ENCODE peak calls at places on chromosome 16, in eight cellular contexts. One of them, this sample, is unnamed.

GRCh38 chr16:48013476-48013875 is 142.3 kb downstream of the ABCC12 start:
- DNase-seq in activated CD4-positive, alpha-beta T cell treated with anti-CD3 and anti-CD28 coated beads, Interleukin-2, amount 50 U/mL, for 1 hour: no peak
- DNase-seq in fibroblast of mammary gland: no peak
- DNase-seq in T follicular helper cell: no peak
- DNase-seq in keratinocyte: peak
- DNase-seq in T-cell: no peak
- DNase-seq in NCI-H748 treated with DMSO at 0.1 percent for 48 hours: no peak
- DNase-seq in NAMALWA: no peak
- DNase-seq in this sample: no peak

GRCh38 chr16:27628216-27628945 is 78.4 kb downstream of the KATNIP start:
- DNase-seq in activated CD4-positive, alpha-beta T cell treated with anti-CD3 and anti-CD28 coated beads, Interleukin-2, amount 50 U/mL, for 1 hour: no peak
- DNase-seq in fibroblast of mammary gland: no peak
- DNase-seq in T follicular helper cell: no peak
- DNase-seq in keratinocyte: no peak
- DNase-seq in T-cell: no peak
- DNase-seq in NCI-H748 treated with DMSO at 0.1 percent for 48 hours: peak
- DNase-seq in NAMALWA: no peak
- DNase-seq in this sample: no peak

GRCh38 chr16:11615756-11616447 is 29.2 kb upstream of the LITAF start:
- DNase-seq in activated CD4-positive, alpha-beta T cell treated with anti-CD3 and anti-CD28 coated beads, Interleukin-2, amount 50 U/mL, for 1 hour: no peak
- DNase-seq in fibroblast of mammary gland: no peak
- DNase-seq in T follicular helper cell: no peak
- DNase-seq in keratinocyte: no peak
- DNase-seq in T-cell: no peak
- DNase-seq in NCI-H748 treated with DMSO at 0.1 percent for 48 hours: no peak
- DNase-seq in NAMALWA: no peak
- DNase-seq in this sample: peak

GRCh38 chr16:75376475-75376907 is 56.8 kb downstream of the CFDP1 start:
- DNase-seq in activated CD4-positive, alpha-beta T cell treated with anti-CD3 and anti-CD28 coated beads, Interleukin-2, amount 50 U/mL, for 1 hour: no peak
- DNase-seq in fibroblast of mammary gland: no peak
- DNase-seq in T follicular helper cell: no peak
- DNase-seq in keratinocyte: peak
- DNase-seq in T-cell: no peak
- DNase-seq in NCI-H748 treated with DMSO at 0.1 percent for 48 hours: no peak
- DNase-seq in NAMALWA: no peak
- DNase-seq in this sample: no peak

GRCh38 chr16:27177031-27177774 is 26.1 kb upstream of the KDM8 start:
- DNase-seq in activated CD4-positive, alpha-beta T cell treated with anti-CD3 and anti-CD28 coated beads, Interleukin-2, amount 50 U/mL, for 1 hour: no peak
- DNase-seq in fibroblast of mammary gland: peak
- DNase-seq in T follicular helper cell: no peak
- DNase-seq in keratinocyte: no peak
- DNase-seq in T-cell: no peak
- DNase-seq in NCI-H748 treated with DMSO at 0.1 percent for 48 hours: no peak
- DNase-seq in NAMALWA: no peak
- DNase-seq in this sample: no peak

GRCh38 chr16:64866026-64866425 is 255.8 kb downstream of the CDH11 start:
- DNase-seq in activated CD4-positive, alpha-beta T cell treated with anti-CD3 and anti-CD28 coated beads, Interleukin-2, amount 50 U/mL, for 1 hour: no peak
- DNase-seq in fibroblast of mammary gland: no peak
- DNase-seq in T follicular helper cell: no peak
- DNase-seq in keratinocyte: no peak
- DNase-seq in T-cell: no peak
- DNase-seq in NCI-H748 treated with DMSO at 0.1 percent for 48 hours: no peak
- DNase-seq in NAMALWA: no peak
- DNase-seq in this sample: no peak

GRCh38 chr16:14364386-14365199 is 265.5 kb downstream of the PARN start:
- DNase-seq in activated CD4-positive, alpha-beta T cell treated with anti-CD3 and anti-CD28 coated beads, Interleukin-2, amount 50 U/mL, for 1 hour: no peak
- DNase-seq in fibroblast of mammary gland: peak
- DNase-seq in T follicular helper cell: no peak
- DNase-seq in keratinocyte: peak
- DNase-seq in T-cell: no peak
- DNase-seq in NCI-H748 treated with DMSO at 0.1 percent for 48 hours: no peak
- DNase-seq in NAMALWA: no peak
- DNase-seq in this sample: no peak

GRCh38 chr16:67685388-67686112 is 18.9 kb downstream of the C16orf86 start:
- DNase-seq in activated CD4-positive, alpha-beta T cell treated with anti-CD3 and anti-CD28 coated beads, Interleukin-2, amount 50 U/mL, for 1 hour: no peak
- DNase-seq in fibroblast of mammary gland: no peak
- DNase-seq in T follicular helper cell: no peak
- DNase-seq in keratinocyte: no peak
- DNase-seq in T-cell: no peak
- DNase-seq in NCI-H748 treated with DMSO at 0.1 percent for 48 hours: no peak
- DNase-seq in NAMALWA: peak
- DNase-seq in this sample: no peak

GRCh38 chr16:31157136-31157535 is 7.3 kb upstream of the PRSS36 start:
- DNase-seq in activated CD4-positive, alpha-beta T cell treated with anti-CD3 and anti-CD28 coated beads, Interleukin-2, amount 50 U/mL, for 1 hour: no peak
- DNase-seq in fibroblast of mammary gland: no peak
- DNase-seq in T follicular helper cell: no peak
- DNase-seq in keratinocyte: no peak
- DNase-seq in T-cell: no peak
- DNase-seq in NCI-H748 treated with DMSO at 0.1 percent for 48 hours: no peak
- DNase-seq in NAMALWA: peak
- DNase-seq in this sample: no peak

GRCh38 chr16:3183445-3184139 is 4.4 kb upstream of the OR1F1 start:
- DNase-seq in activated CD4-positive, alpha-beta T cell treated with anti-CD3 and anti-CD28 coated beads, Interleukin-2, amount 50 U/mL, for 1 hour: no peak
- DNase-seq in fibroblast of mammary gland: no peak
- DNase-seq in T follicular helper cell: no peak
- DNase-seq in keratinocyte: no peak
- DNase-seq in T-cell: no peak
- DNase-seq in NCI-H748 treated with DMSO at 0.1 percent for 48 hours: no peak
- DNase-seq in NAMALWA: no peak
- DNase-seq in this sample: no peak

GRCh38 chr16:70454221-70455034 is at the start of gene FCSK:
- DNase-seq in activated CD4-positive, alpha-beta T cell treated with anti-CD3 and anti-CD28 coated beads, Interleukin-2, amount 50 U/mL, for 1 hour: peak
- DNase-seq in fibroblast of mammary gland: peak
- DNase-seq in T follicular helper cell: peak
- DNase-seq in keratinocyte: no peak
- DNase-seq in T-cell: peak
- DNase-seq in NCI-H748 treated with DMSO at 0.1 percent for 48 hours: peak
- DNase-seq in NAMALWA: peak
- DNase-seq in this sample: peak

GRCh38 chr16:25716186-25716585 is 24.4 kb downstream of the HS3ST4 start:
- DNase-seq in activated CD4-positive, alpha-beta T cell treated with anti-CD3 and anti-CD28 coated beads, Interleukin-2, amount 50 U/mL, for 1 hour: no peak
- DNase-seq in fibroblast of mammary gland: no peak
- DNase-seq in T follicular helper cell: no peak
- DNase-seq in keratinocyte: no peak
- DNase-seq in T-cell: no peak
- DNase-seq in NCI-H748 treated with DMSO at 0.1 percent for 48 hours: no peak
- DNase-seq in NAMALWA: no peak
- DNase-seq in this sample: no peak

GRCh38 chr16:1407749-1408148 is 6.8 kb downstream of the UNKL start:
- DNase-seq in activated CD4-positive, alpha-beta T cell treated with anti-CD3 and anti-CD28 coated beads, Interleukin-2, amount 50 U/mL, for 1 hour: no peak
- DNase-seq in fibroblast of mammary gland: peak
- DNase-seq in T follicular helper cell: no peak
- DNase-seq in keratinocyte: no peak
- DNase-seq in T-cell: no peak
- DNase-seq in NCI-H748 treated with DMSO at 0.1 percent for 48 hours: no peak
- DNase-seq in NAMALWA: no peak
- DNase-seq in this sample: no peak

GRCh38 chr16:21211486-21211885 is at the start of gene ZP2:
- DNase-seq in activated CD4-positive, alpha-beta T cell treated with anti-CD3 and anti-CD28 coated beads, Interleukin-2, amount 50 U/mL, for 1 hour: no peak
- DNase-seq in fibroblast of mammary gland: no peak
- DNase-seq in T follicular helper cell: no peak
- DNase-seq in keratinocyte: no peak
- DNase-seq in T-cell: no peak
- DNase-seq in NCI-H748 treated with DMSO at 0.1 percent for 48 hours: no peak
- DNase-seq in NAMALWA: no peak
- DNase-seq in this sample: no peak

GRCh38 chr16:52547001-52547833 is at the start of gene TOX3:
- DNase-seq in activated CD4-positive, alpha-beta T cell treated with anti-CD3 and anti-CD28 coated beads, Interleukin-2, amount 50 U/mL, for 1 hour: no peak
- DNase-seq in fibroblast of mammary gland: no peak
- DNase-seq in T follicular helper cell: no peak
- DNase-seq in keratinocyte: no peak
- DNase-seq in T-cell: no peak
- DNase-seq in NCI-H748 treated with DMSO at 0.1 percent for 48 hours: peak
- DNase-seq in NAMALWA: no peak
- DNase-seq in this sample: no peak

GRCh38 chr16:49514391-49514980 is 140.9 kb downstream of the C16orf78 start:
- DNase-seq in activated CD4-positive, alpha-beta T cell treated with anti-CD3 and anti-CD28 coated beads, Interleukin-2, amount 50 U/mL, for 1 hour: no peak
- DNase-seq in fibroblast of mammary gland: no peak
- DNase-seq in T follicular helper cell: no peak
- DNase-seq in keratinocyte: no peak
- DNase-seq in T-cell: no peak
- DNase-seq in NCI-H748 treated with DMSO at 0.1 percent for 48 hours: no peak
- DNase-seq in NAMALWA: no peak
- DNase-seq in this sample: no peak

GRCh38 chr16:11583889-11584565 is 2.7 kb downstream of the LITAF start:
- DNase-seq in activated CD4-positive, alpha-beta T cell treated with anti-CD3 and anti-CD28 coated beads, Interleukin-2, amount 50 U/mL, for 1 hour: no peak
- DNase-seq in fibroblast of mammary gland: no peak
- DNase-seq in T follicular helper cell: no peak
- DNase-seq in keratinocyte: no peak
- DNase-seq in T-cell: no peak
- DNase-seq in NCI-H748 treated with DMSO at 0.1 percent for 48 hours: no peak
- DNase-seq in NAMALWA: peak
- DNase-seq in this sample: no peak

GRCh38 chr16:21989141-21989540 is 11.8 kb downstream of the PDZD9 start:
- DNase-seq in activated CD4-positive, alpha-beta T cell treated with anti-CD3 and anti-CD28 coated beads, Interleukin-2, amount 50 U/mL, for 1 hour: no peak
- DNase-seq in fibroblast of mammary gland: peak
- DNase-seq in T follicular helper cell: no peak
- DNase-seq in keratinocyte: no peak
- DNase-seq in T-cell: no peak
- DNase-seq in NCI-H748 treated with DMSO at 0.1 percent for 48 hours: peak
- DNase-seq in NAMALWA: no peak
- DNase-seq in this sample: no peak

GRCh38 chr16:31128711-31129567 is 6.6 kb downstream of the PRSS8 start:
- DNase-seq in activated CD4-positive, alpha-beta T cell treated with anti-CD3 and anti-CD28 coated beads, Interleukin-2, amount 50 U/mL, for 1 hour: no peak
- DNase-seq in fibroblast of mammary gland: no peak
- DNase-seq in T follicular helper cell: no peak
- DNase-seq in keratinocyte: no peak
- DNase-seq in T-cell: no peak
- DNase-seq in NCI-H748 treated with DMSO at 0.1 percent for 48 hours: no peak
- DNase-seq in NAMALWA: no peak
- DNase-seq in this sample: no peak

GRCh38 chr16:63617047-63617989 is 1504.5 kb downstream of the CDH11 start:
- DNase-seq in activated CD4-positive, alpha-beta T cell treated with anti-CD3 and anti-CD28 coated beads, Interleukin-2, amount 50 U/mL, for 1 hour: no peak
- DNase-seq in fibroblast of mammary gland: no peak
- DNase-seq in T follicular helper cell: no peak
- DNase-seq in keratinocyte: no peak
- DNase-seq in T-cell: no peak
- DNase-seq in NCI-H748 treated with DMSO at 0.1 percent for 48 hours: no peak
- DNase-seq in NAMALWA: no peak
- DNase-seq in this sample: no peak

GRCh38 chr16:85156869-85157268 is 44.6 kb upstream of the CIBAR2 start:
- DNase-seq in activated CD4-positive, alpha-beta T cell treated with anti-CD3 and anti-CD28 coated beads, Interleukin-2, amount 50 U/mL, for 1 hour: no peak
- DNase-seq in fibroblast of mammary gland: no peak
- DNase-seq in T follicular helper cell: no peak
- DNase-seq in keratinocyte: no peak
- DNase-seq in T-cell: no peak
- DNase-seq in NCI-H748 treated with DMSO at 0.1 percent for 48 hours: no peak
- DNase-seq in NAMALWA: no peak
- DNase-seq in this sample: no peak

GRCh38 chr16:73058616-73059409 is 10.9 kb upstream of the ZFHX3 start:
- DNase-seq in activated CD4-positive, alpha-beta T cell treated with anti-CD3 and anti-CD28 coated beads, Interleukin-2, amount 50 U/mL, for 1 hour: no peak
- DNase-seq in fibroblast of mammary gland: peak
- DNase-seq in T follicular helper cell: no peak
- DNase-seq in keratinocyte: no peak
- DNase-seq in T-cell: no peak
- DNase-seq in NCI-H748 treated with DMSO at 0.1 percent for 48 hours: peak
- DNase-seq in NAMALWA: peak
- DNase-seq in this sample: no peak

GRCh38 chr16:86901483-86901882 is 323.1 kb downstream of the FOXL1 start:
- DNase-seq in activated CD4-positive, alpha-beta T cell treated with anti-CD3 and anti-CD28 coated beads, Interleukin-2, amount 50 U/mL, for 1 hour: no peak
- DNase-seq in fibroblast of mammary gland: peak
- DNase-seq in T follicular helper cell: no peak
- DNase-seq in keratinocyte: no peak
- DNase-seq in T-cell: no peak
- DNase-seq in NCI-H748 treated with DMSO at 0.1 percent for 48 hours: no peak
- DNase-seq in NAMALWA: no peak
- DNase-seq in this sample: no peak

GRCh38 chr16:3949287-3949686 is 68.8 kb upstream of the CREBBP start:
- DNase-seq in activated CD4-positive, alpha-beta T cell treated with anti-CD3 and anti-CD28 coated beads, Interleukin-2, amount 50 U/mL, for 1 hour: no peak
- DNase-seq in fibroblast of mammary gland: no peak
- DNase-seq in T follicular helper cell: no peak
- DNase-seq in keratinocyte: no peak
- DNase-seq in T-cell: no peak
- DNase-seq in NCI-H748 treated with DMSO at 0.1 percent for 48 hours: no peak
- DNase-seq in NAMALWA: no peak
- DNase-seq in this sample: no peak

GRCh38 chr16:84341533-84342295 is 26.6 kb upstream of the ATP2C2 start:
- DNase-seq in activated CD4-positive, alpha-beta T cell treated with anti-CD3 and anti-CD28 coated beads, Interleukin-2, amount 50 U/mL, for 1 hour: no peak
- DNase-seq in fibroblast of mammary gland: no peak
- DNase-seq in T follicular helper cell: no peak
- DNase-seq in keratinocyte: no peak
- DNase-seq in T-cell: no peak
- DNase-seq in NCI-H748 treated with DMSO at 0.1 percent for 48 hours: no peak
- DNase-seq in NAMALWA: no peak
- DNase-seq in this sample: no peak

GRCh38 chr16:2450535-2450934 is 9.4 kb upstream of the TEDC2 start:
- DNase-seq in activated CD4-positive, alpha-beta T cell treated with anti-CD3 and anti-CD28 coated beads, Interleukin-2, amount 50 U/mL, for 1 hour: no peak
- DNase-seq in fibroblast of mammary gland: no peak
- DNase-seq in T follicular helper cell: no peak
- DNase-seq in keratinocyte: no peak
- DNase-seq in T-cell: no peak
- DNase-seq in NCI-H748 treated with DMSO at 0.1 percent for 48 hours: no peak
- DNase-seq in NAMALWA: no peak
- DNase-seq in this sample: no peak

GRCh38 chr16:4192206-4192605 is 49.7 kb downstream of the SRL start:
- DNase-seq in activated CD4-positive, alpha-beta T cell treated with anti-CD3 and anti-CD28 coated beads, Interleukin-2, amount 50 U/mL, for 1 hour: no peak
- DNase-seq in fibroblast of mammary gland: no peak
- DNase-seq in T follicular helper cell: no peak
- DNase-seq in keratinocyte: no peak
- DNase-seq in T-cell: no peak
- DNase-seq in NCI-H748 treated with DMSO at 0.1 percent for 48 hours: no peak
- DNase-seq in NAMALWA: no peak
- DNase-seq in this sample: no peak

GRCh38 chr16:72191551-72191950 is 19.6 kb upstream of the PMFBP1 start:
- DNase-seq in activated CD4-positive, alpha-beta T cell treated with anti-CD3 and anti-CD28 coated beads, Interleukin-2, amount 50 U/mL, for 1 hour: no peak
- DNase-seq in fibroblast of mammary gland: peak
- DNase-seq in T follicular helper cell: no peak
- DNase-seq in keratinocyte: no peak
- DNase-seq in T-cell: no peak
- DNase-seq in NCI-H748 treated with DMSO at 0.1 percent for 48 hours: no peak
- DNase-seq in NAMALWA: no peak
- DNase-seq in this sample: no peak

GRCh38 chr16:30656974-30657865 is 1.0 kb upstream of the FBRS start:
- DNase-seq in activated CD4-positive, alpha-beta T cell treated with anti-CD3 and anti-CD28 coated beads, Interleukin-2, amount 50 U/mL, for 1 hour: no peak
- DNase-seq in fibroblast of mammary gland: no peak
- DNase-seq in T follicular helper cell: no peak
- DNase-seq in keratinocyte: no peak
- DNase-seq in T-cell: no peak
- DNase-seq in NCI-H748 treated with DMSO at 0.1 percent for 48 hours: no peak
- DNase-seq in NAMALWA: no peak
- DNase-seq in this sample: no peak

GRCh38 chr16:56372013-56372634 is 53.2 kb downstream of the AMFR start:
- DNase-seq in activated CD4-positive, alpha-beta T cell treated with anti-CD3 and anti-CD28 coated beads, Interleukin-2, amount 50 U/mL, for 1 hour: no peak
- DNase-seq in fibroblast of mammary gland: no peak
- DNase-seq in T follicular helper cell: no peak
- DNase-seq in keratinocyte: no peak
- DNase-seq in T-cell: no peak
- DNase-seq in NCI-H748 treated with DMSO at 0.1 percent for 48 hours: no peak
- DNase-seq in NAMALWA: no peak
- DNase-seq in this sample: no peak

This sample was measured in H1.